ENCODE peak calls at places on chromosomes 5 and 9, in six cellular contexts. V, M, A, I, F and D are unnamed samples.

GRCh38 chr5:159788835-159789331 is 127.4 kb upstream of the ADRA1B start:
- DNase-seq in M (peak; percentile 9), V (no peak), F (no peak), I (no peak), A (no peak), D (no peak)

GRCh38 chr9:122991370-122991830 is 42.1 kb upstream of the GPR21 start:
- DNase-seq in A (peak; percentile 65), I (no peak), F (peak; percentile 29), M (peak; percentile 92), V (no peak), D (no peak)

GRCh38 chr5:150589791-150590601 is 50.5 kb upstream of the SYNPO start:
- DNase-seq in M (peak; percentile 80), A (no peak), V (peak; percentile 38), F (no peak), I (no peak), D (no peak)

GRCh38 chr9:126925876-126926275 is 11.3 kb downstream of the RALGPS1 start:
- DNase-seq in V (no peak), F (no peak), I (no peak), A (no peak), M (no peak), D (no peak)

GRCh38 chr5:56759521-56759920 is 55.8 kb upstream of the MAP3K1 start:
- DNase-seq in F (peak; percentile 61), I (no peak), V (no peak), M (no peak), A (no peak), D (no peak)

GRCh38 chr5:139946440-139946839 is 96.7 kb downstream of the NRG2 start:
- DNase-seq in I (no peak), F (no peak), V (no peak), M (no peak), A (no peak), D (no peak)

GRCh38 chr9:109912082-109912581 is 132.1 kb downstream of the PALM2AKAP2 start:
- DNase-seq in I (no peak), V (no peak), A (peak; percentile 47), M (peak; percentile 34), F (no peak), D (no peak)

GRCh38 chr5:123673107-123673506 is 161.1 kb downstream of the CSNK1G3 start:
- DNase-seq in M (peak; percentile 15), I (no peak), V (no peak), F (no peak), A (no peak), D (no peak)

GRCh38 chr5:147576646-147577535 is 67.0 kb upstream of the DPYSL3 start:
- DNase-seq in A (no peak), F (peak; percentile 33), V (peak; percentile 75), M (peak; percentile 54), I (no peak), D (no peak)

GRCh38 chr9:6305954-6306563 is 22.1 kb upstream of the TPD52L3 start:
- DNase-seq in F (no peak), M (peak; percentile 76), I (no peak), A (peak; percentile 13), V (no peak), D (peak; percentile 28)

GRCh38 chr9:92141144-92142129 is 26.2 kb upstream of the SPTLC1 start:
- DNase-seq in I (no peak), F (peak; percentile 70), A (no peak), V (no peak), M (peak; percentile 40), D (no peak)
- H3K4me3 ChIP-seq in I (no peak overlapping the region), F (peak overlapping the region; percentile 54), A (peak overlapping the region; percentile 86), V (peak overlapping the region; percentile 51), M (no peak overlapping the region), D (peak overlapping the region; percentile 42)

GRCh38 chr5:37902323-37902722 is 62.5 kb upstream of the GDNF start:
- DNase-seq in I (no peak), M (no peak), A (no peak), V (no peak), F (no peak), D (no peak)

GRCh38 chr5:37896159-37896558 is 56.3 kb upstream of the GDNF start:
- DNase-seq in A (no peak), F (no peak), I (no peak), M (no peak), V (no peak), D (no peak)

GRCh38 chr5:37899037-37899436 is 59.2 kb upstream of the GDNF start:
- DNase-seq in A (no peak), M (no peak), F (no peak), I (no peak), V (no peak), D (no peak)

GRCh38 chr5:37905230-37905629 is 65.4 kb upstream of the GDNF start:
- DNase-seq in V (no peak), M (no peak), I (no peak), F (no peak), A (no peak), D (no peak)

DNA sequence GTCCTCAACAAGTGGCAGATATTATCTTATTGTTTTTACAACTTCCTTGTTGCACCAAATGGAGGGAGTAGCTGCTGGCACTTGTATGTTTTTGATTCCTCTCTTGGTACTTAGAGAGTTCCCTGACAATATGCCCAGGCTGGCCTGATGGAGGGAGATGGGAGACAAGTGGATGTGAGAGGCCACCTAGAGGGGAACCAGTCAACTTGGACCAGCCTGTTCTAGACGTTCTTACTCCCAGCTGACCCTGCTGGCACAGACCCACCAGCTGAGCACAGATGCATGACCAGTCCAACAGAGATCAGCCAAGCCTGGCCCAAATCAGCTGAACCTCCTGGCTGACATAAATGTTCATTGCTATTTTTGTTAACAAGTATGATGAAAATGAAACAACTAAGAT is 60.9 kb upstream of the GDNF start:
- DNase-seq in M (peak; percentile 47), A (no peak), F (peak; percentile 18), I (peak; percentile 53), V (peak; percentile 52), D (peak; percentile 96)
- TF ChIP-seq CTCF in M (no peak), A (peak; percentile 29), F (no peak), I (no peak), V (no peak), D (peak; percentile 56)

GRCh38 chr5:54517512-54518145 is at the start of gene SNX18:
- DNase-seq in I (peak; percentile 95), M (peak; percentile 97), F (peak; percentile 88), V (peak; percentile 92), A (peak; percentile 86), D (peak; percentile 73)
- H3K4me3 ChIP-seq in I (peak within 1 kb of the TSS; percentile 93), M (peak within 1 kb of the TSS; percentile 86), F (peak within 1 kb of the TSS; percentile 72), V (peak within 1 kb of the TSS; percentile 92), A (peak within 1 kb of the TSS; percentile 68), D (peak within 1 kb of the TSS; percentile 61)

GRCh38 chr5:108016101-108016500 is 345.4 kb upstream of the EFNA5 start:
- DNase-seq in F (no peak), I (no peak), M (no peak), A (no peak), V (no peak), D (no peak)
- TF ChIP-seq CTCF in F (no peak), I (no peak), M (no peak), A (no peak), V (no peak), D (no peak)